ENCODE peak calls at places on chromosomes 11 and 22, in seven cellular contexts. A, F, J, N, C, W and E are unnamed samples. For H3K4me1, the result is how much of the 10 kb centered on the place peaks cover.

GRCh38 chr11:122023614-122024250 is 92.3 kb downstream of the BLID start:
- DNase-seq in A (no peak), F (no peak), J (no peak), N (no peak), C (no peak), W (no peak), E (no peak)

GRCh38 chr11:9385288-9385902 is 943 bp downstream of the IPO7 start:
- DNase-seq in A (no peak), F (no peak), J (no peak), N (peak), C (no peak), W (no peak), E (no peak)

GRCh38 chr22:26892401-26893033 is 235.1 kb downstream of the MIAT start:
- DNase-seq in A (no peak), F (no peak), J (peak), N (no peak), C (no peak), W (peak), E (no peak)

GRCh38 chr22:30310881-30311771 is 15.6 kb downstream of the TBC1D10A start:
- DNase-seq in A (peak), F (peak), J (peak), N (peak), C (no peak), W (peak), E (peak)

GRCh38 chr11:9269492-9270030 is 4.4 kb upstream of the DENND5A start:
- DNase-seq in A (no peak), F (no peak), J (no peak), N (no peak), C (no peak), W (no peak), E (peak)

GRCh38 chr22:36257948-36258674 is 5.2 kb downstream of the APOL1 start:
- DNase-seq in A (no peak), F (no peak), J (no peak), N (no peak), C (no peak), W (no peak), E (no peak)

GRCh38 chr22:50146440-50147228 is 23.9 kb upstream of the PANX2 start:
- DNase-seq in A (peak), F (peak), J (peak), N (no peak), C (no peak), W (peak), E (peak)

GRCh38 chr11:62236187-62236586 is 5.9 kb upstream of the SCGB1D2 start:
- DNase-seq in A (no peak), F (no peak), J (no peak), N (no peak), C (no peak), W (no peak), E (no peak)

GRCh38 chr22:38272373-38273134 is at the start of gene TMEM184B:
- DNase-seq in A (peak), F (no peak), J (peak), N (peak), C (no peak), W (peak), E (peak)

GRCh38 chr11:73281201-73281741 is 9.1 kb downstream of the P2RY6 start:
- DNase-seq in A (no peak), F (no peak), J (no peak), N (no peak), C (no peak), W (peak), E (no peak)

GRCh38 chr11:76787911-76788596 is 4.9 kb downstream of the TSKU start:
- DNase-seq in A (peak), F (no peak), J (no peak), N (peak), C (no peak), W (peak), E (peak)

GRCh38 chr22:30602049-30602448 is 4.9 kb upstream of the TCN2 start:
- DNase-seq in A (no peak), F (peak), J (no peak), N (no peak), C (no peak), W (no peak), E (peak)

DNA sequence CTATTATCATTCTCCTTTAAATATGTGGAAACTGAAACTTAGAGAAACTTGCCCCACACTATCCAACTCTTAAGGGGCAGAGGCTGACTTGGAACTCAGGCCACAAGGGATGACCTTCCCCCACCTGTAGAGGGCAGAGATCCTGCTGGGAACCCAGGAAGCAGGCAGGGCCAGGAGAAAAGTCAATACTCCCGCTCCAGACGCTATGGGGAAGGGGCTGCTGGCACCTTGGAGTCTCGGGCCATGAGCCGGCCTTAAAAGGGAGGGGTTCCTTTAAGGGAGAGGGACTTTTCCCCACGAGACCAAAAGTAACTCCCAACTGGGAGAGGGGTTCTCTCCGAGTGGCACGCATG is 620 bp upstream of the ANO5 start:
- DNase-seq in A (peak), F (no peak), J (no peak), N (no peak), C (peak), W (no peak), E (peak)
- TF ChIP-seq CTCF in A (no peak), F (no peak), J (no peak), N (no peak), C (peak), W (peak), E (no peak)

GRCh38 chr11:2382927-2383822 is 6.1 kb downstream of the CD81 start:
- DNase-seq in A (peak), F (no peak), J (no peak), N (no peak), C (no peak), W (no peak), E (no peak)
- H3K4me1 ChIP-seq in A (half or more), F (under half), J (under half), N (half or more), C (under half), W (half or more), E (under half)

DNA sequence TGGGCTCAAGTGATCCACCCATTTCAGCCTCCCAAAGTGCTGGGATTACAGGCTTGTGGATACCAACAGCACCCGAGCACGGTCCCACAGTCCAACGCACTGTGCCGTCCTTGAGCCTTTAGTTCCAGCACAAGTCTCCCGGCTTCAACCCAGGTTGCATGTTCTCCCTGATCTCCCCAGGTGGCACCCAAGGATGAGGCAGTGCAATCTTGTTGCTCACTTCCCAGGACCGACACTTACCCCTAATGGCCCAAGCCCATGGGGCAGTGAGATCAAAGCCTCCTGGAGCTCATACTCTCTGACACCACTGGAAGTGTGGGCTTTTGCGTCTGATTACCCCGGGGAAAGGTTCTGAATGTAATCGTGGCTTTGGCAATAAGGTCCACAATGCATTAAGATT is 3.5 kb downstream of the PRAME start:
- DNase-seq in A (no peak), F (no peak), J (no peak), N (no peak), C (no peak), W (no peak), E (no peak)
- H3K27ac ChIP-seq in A (no peak), F (no peak), J (no peak), N (no peak), C (no peak), W (no peak), E (no peak)

DNA sequence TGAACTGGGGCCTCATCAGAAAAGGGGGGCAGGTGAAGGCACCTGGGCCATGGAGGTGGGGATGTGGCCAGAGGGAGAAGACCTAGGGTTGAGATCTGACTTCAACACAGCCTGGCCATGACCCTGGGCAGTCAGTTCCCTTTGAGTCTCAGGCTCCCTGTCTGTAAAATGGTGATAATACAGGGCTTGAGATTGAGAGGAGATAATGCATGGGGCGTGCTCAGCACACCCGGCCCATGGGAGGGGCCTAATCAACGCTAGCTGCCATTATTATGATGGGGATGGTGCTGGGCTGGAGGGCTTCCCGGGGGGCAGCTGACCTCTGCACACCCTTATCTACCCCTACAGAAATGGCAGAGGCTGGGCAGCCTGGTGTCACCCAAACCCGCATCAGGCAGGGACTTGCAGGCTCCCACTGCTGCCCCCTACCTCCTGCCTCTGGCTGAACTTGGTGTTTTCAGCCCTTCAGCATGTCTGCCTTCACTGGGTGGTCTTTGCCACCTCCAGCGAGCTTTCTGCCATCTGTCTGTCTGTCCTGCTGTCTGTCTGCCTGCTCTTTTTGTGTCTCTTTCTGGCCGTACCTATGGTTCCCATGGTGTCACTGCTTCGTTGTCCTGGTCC is 84.5 kb downstream of the CACNA1I start:
- DNase-seq in A (no peak), F (no peak), J (no peak), N (no peak), C (no peak), W (no peak), E (no peak)
- TF ChIP-seq CTCF in A (no peak), F (no peak), J (no peak), N (no peak), C (peak), W (no peak), E (no peak)

DNA sequence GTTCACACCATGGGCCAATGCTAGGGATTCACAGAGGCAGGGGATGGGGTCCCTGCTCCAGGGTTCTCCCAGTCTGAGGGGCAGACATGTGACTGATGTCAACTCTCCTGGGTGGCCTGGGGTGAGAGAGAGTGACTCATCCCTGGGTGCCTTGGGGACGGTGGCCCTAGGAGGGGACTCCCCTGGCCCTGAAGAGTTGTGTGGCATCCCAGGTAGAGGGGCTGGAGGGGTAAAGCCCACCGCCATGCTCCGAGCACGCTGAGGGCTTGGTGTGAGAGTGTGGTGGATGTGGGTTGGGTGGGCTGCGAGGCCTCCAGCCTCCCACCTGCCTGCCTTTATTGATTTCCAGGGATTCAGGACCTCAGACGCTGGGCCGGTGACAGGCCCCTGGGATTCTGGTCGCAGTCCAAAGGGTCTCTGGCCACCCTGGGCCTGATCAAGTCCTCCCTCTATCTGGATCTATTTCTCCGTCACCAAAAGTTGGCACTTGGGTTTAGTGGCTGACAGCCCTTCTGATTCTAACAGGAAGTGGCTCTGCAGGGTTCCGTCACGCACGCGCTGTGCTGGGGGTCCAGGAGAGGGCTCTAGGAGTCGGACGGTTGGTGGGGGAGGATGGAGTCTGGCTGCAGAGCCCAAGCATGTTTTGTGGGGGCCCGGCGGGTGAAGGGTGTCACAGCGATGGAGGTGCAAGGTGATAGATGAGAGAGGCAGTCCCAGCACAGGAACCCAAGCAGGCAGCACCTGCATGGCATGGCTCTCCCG is 27.3 kb upstream of the WNT7B start:
- DNase-seq in A (peak), F (no peak), J (no peak), N (no peak), C (no peak), W (peak), E (no peak)
- H3K4me1 ChIP-seq in A (under half), F (half or more), J (under half), N (under half), C (under half), W (half or more), E (under half)

GRCh38 chr11:47592970-47593369 is 1.2 kb downstream of the C1QTNF4 start:
- DNase-seq in A (no peak), F (no peak), J (no peak), N (no peak), C (no peak), W (no peak), E (no peak)

GRCh38 chr11:47593492-47593933 is 698 bp downstream of the C1QTNF4 start:
- DNase-seq in A (no peak), F (no peak), J (no peak), N (no peak), C (no peak), W (no peak), E (no peak)

GRCh38 chr11:47595029-47595428 is 818 bp upstream of the C1QTNF4 start:
- DNase-seq in A (peak), F (no peak), J (no peak), N (no peak), C (no peak), W (no peak), E (no peak)

GRCh38 chr11:47595967-47596366 is 1.8 kb upstream of the C1QTNF4 start:
- DNase-seq in A (no peak), F (no peak), J (no peak), N (no peak), C (no peak), W (no peak), E (no peak)

GRCh38 chr11:47593934-47594855 is at the start of gene C1QTNF4:
- DNase-seq in A (no peak), F (no peak), J (no peak), N (no peak), C (no peak), W (no peak), E (no peak)
- H3K27ac ChIP-seq in A (no peak), F (no peak), J (no peak), N (no peak), C (no peak), W (no peak), E (no peak)

GRCh38 chr11:40129276-40129675 is 1330.2 kb downstream of the LRRC4C start:
- DNase-seq in A (no peak), F (no peak), J (no peak), N (no peak), C (no peak), W (no peak), E (no peak)
- TF ChIP-seq CTCF in A (no peak), F (peak), J (no peak), N (no peak), C (peak), W (peak), E (no peak)